ENCODE peak calls at places on chromosome 13, in four cellular contexts. X, G, J and B are unnamed samples.

GRCh38 chr13:36297259-36297599 is 385 bp downstream of the CCDC169 start:
- DNase-seq in X (no peak), G (no peak), J (no peak), B (no peak)

GRCh38 chr13:95552539-95553270 is at the start of gene CLDN10:
- DNase-seq in X (no peak), G (peak; percentile 13), J (peak; percentile 94), B (no peak)

GRCh38 chr13:94112731-94113130 is 366.8 kb downstream of the DCT start:
- DNase-seq in X (no peak), G (no peak), J (no peak), B (no peak)

GRCh38 chr13:45269204-45269603 is 68.4 kb upstream of the KCTD4 start:
- DNase-seq in X (no peak), G (no peak), J (no peak), B (no peak)

GRCh38 chr13:31204592-31204991 is 4.8 kb downstream of the B3GLCT start:
- DNase-seq in X (peak; percentile 45), G (peak; percentile 58), J (peak; percentile 11), B (no peak)

GRCh38 chr13:112822851-112823250 is 133.0 kb downstream of the ATP11A start:
- DNase-seq in X (no peak), G (no peak), J (no peak), B (no peak)

GRCh38 chr13:52933547-52934167 is 85.2 kb upstream of the PCDH8 start:
- DNase-seq in X (no peak), G (no peak), J (no peak), B (no peak)

GRCh38 chr13:75869981-75870380 is 233.9 kb downstream of the LMO7 start:
- DNase-seq in X (no peak), G (no peak), J (no peak), B (no peak)

GRCh38 chr13:83563499-83563898 is 318.8 kb downstream of the SLITRK1 start:
- DNase-seq in X (no peak), G (no peak), J (no peak), B (no peak)

GRCh38 chr13:106100261-106100919 is 435.1 kb downstream of the EFNB2 start:
- DNase-seq in X (peak; percentile 46), G (no peak), J (peak; percentile 72), B (no peak)
- TF ChIP-seq ATF3 in X (no peak), G (no peak), J (no peak), B (no peak)

GRCh38 chr13:98214008-98214643 is 37.1 kb upstream of the RNF113B start:
- DNase-seq in X (no peak), G (no peak), J (no peak), B (no peak)
- TF ChIP-seq EGR1 in X (no peak), G (no peak), J (no peak), B (no peak)

DNA sequence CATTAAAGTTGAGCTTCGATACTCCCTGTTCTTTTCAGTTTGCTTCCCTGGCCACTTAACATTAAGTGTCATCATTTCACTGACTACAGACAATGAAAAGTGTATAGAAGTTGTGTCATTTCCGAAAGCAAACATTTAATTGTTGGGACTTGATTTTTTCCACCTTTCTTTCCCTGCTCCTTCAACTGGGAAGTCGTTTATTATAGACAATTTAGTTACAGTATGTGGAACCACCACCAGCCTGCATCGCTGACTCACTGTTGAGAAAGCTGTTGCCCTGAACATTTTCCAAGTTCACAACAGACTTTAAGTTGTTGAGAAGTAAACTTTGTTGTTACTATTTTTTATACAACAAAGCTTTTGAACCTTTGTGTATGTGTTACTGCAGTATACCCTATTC is 788.4 kb upstream of the PRR20A start:
- DNase-seq in X (no peak), G (no peak), J (no peak), B (no peak)
- TF ChIP-seq ATF3 in X (no peak), G (no peak), J (no peak), B (no peak)

DNA sequence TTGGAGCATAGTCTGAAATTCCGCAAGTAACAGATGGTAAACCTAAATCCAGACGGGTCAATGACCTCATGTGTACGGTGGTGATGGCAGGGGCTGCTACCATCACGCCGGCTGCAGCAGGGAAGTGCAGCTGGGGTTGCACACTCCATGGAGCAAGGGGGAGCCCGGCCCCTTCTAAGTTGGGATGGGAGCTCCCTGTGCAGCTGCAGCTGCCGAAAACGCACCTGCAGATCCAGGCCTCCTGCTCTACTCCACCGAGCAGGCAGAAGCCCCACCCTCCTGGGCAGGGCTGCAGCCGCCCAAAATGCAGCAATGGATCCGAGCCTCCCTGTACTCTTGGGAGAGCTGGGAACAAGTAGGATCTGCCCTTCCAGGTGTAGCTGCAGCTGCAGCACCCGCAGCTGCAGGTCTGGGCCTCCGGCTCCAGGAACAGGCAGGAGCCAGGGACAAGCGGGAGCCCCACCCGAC is 25.5 kb downstream of the KBTBD6 start:
- DNase-seq in X (no peak), G (no peak), J (peak; percentile 53), B (no peak)
- TF ChIP-seq EGR1 in X (no peak), G (no peak), J (no peak), B (no peak)

GRCh38 chr13:79128158-79128557 is 277.9 kb downstream of the RBM26 start:
- DNase-seq in X (no peak), G (no peak), J (no peak), B (peak; percentile 13)
- TF ChIP-seq ATF3 in X (no peak), G (no peak), J (no peak), B (no peak)

DNA sequence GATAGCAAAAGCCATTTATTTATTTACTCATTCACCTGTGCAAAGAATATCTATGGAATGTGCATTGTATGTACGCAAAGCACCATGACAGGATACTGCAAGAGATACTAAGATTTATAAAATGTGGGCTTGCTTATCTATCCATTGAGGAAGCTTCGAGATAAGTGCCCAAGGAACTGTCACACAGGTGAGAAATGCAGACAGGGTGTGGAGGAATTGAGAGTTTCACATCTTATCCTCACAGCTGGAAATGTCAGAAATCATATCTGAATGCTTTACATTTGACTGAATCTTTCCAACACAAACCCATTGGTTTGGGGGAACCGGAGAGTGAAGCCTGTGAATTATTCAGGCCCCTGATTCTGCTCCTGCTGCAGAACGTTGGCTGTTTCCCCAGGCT is 113.0 kb downstream of the SLC7A1 start:
- DNase-seq in X (no peak), G (no peak), J (no peak), B (no peak)
- TF ChIP-seq EGR1 in X (no peak), G (no peak), J (no peak), B (no peak)

GRCh38 chr13:78759704-78760103 is 100.7 kb upstream of the OBI1 start:
- DNase-seq in X (no peak), G (no peak), J (no peak), B (no peak)
- TF ChIP-seq ATF3 in X (no peak), G (no peak), J (no peak), B (no peak)

GRCh38 chr13:51541037-51541436 is 43.2 kb upstream of the WDFY2 start:
- DNase-seq in X (no peak), G (no peak), J (no peak), B (no peak)
- TF ChIP-seq EGR1 in X (no peak), G (no peak), J (no peak), B (no peak)